ENCODE peak calls at places on chromosomes 1 and 21, in five cellular contexts. One of them, this sample, is unnamed.

GRCh38 chr21:24023936-24024335 is 1583.3 kb downstream of the MRPL39 start:
- DNase-seq in GM19239: no peak
- DNase-seq in amniotic stem cell: no peak
- DNase-seq in GM13977: no peak
- DNase-seq in fibroblast of pulmonary artery: no peak
- DNase-seq in this sample: no peak

GRCh38 chr1:74579425-74579824 is 67.0 kb upstream of the LRRC53 start:
- DNase-seq in amniotic stem cell: no peak
- DNase-seq in fibroblast of pulmonary artery: no peak
- DNase-seq in GM19239: peak; percentile 38
- DNase-seq in GM13977: peak; percentile 45
- DNase-seq in this sample: no peak

GRCh38 chr1:86447198-86447790 is 21.4 kb upstream of the CLCA1 start:
- DNase-seq in amniotic stem cell: no peak
- DNase-seq in GM13977: no peak
- DNase-seq in fibroblast of pulmonary artery: no peak
- DNase-seq in GM19239: no peak
- DNase-seq in this sample: no peak

GRCh38 chr1:42420911-42421585 is 34.8 kb downstream of the ZMYND12 start:
- DNase-seq in GM19239: no peak
- DNase-seq in amniotic stem cell: no peak
- DNase-seq in GM13977: no peak
- DNase-seq in fibroblast of pulmonary artery: peak; percentile 82
- DNase-seq in this sample: peak; percentile 87

GRCh38 chr1:48450505-48450904 is 21.5 kb downstream of the SPATA6 start:
- DNase-seq in GM19239: no peak
- DNase-seq in GM13977: no peak
- DNase-seq in fibroblast of pulmonary artery: peak; percentile 22
- DNase-seq in amniotic stem cell: no peak
- DNase-seq in this sample: no peak

GRCh38 chr1:11388617-11389016 is 90.3 kb upstream of the DISP3 start:
- DNase-seq in GM19239: no peak
- DNase-seq in GM13977: no peak
- DNase-seq in fibroblast of pulmonary artery: no peak
- DNase-seq in amniotic stem cell: no peak
- DNase-seq in this sample: no peak

GRCh38 chr1:244064621-244065020 is 13.5 kb downstream of the ZBTB18 start:
- DNase-seq in GM19239: no peak
- DNase-seq in GM13977: no peak
- DNase-seq in amniotic stem cell: no peak
- DNase-seq in fibroblast of pulmonary artery: no peak
- DNase-seq in this sample: no peak

GRCh38 chr1:119948342-119949214 is 52.3 kb upstream of the ADAM30 start:
- DNase-seq in amniotic stem cell: peak; percentile 41
- DNase-seq in GM19239: peak; percentile 22
- DNase-seq in fibroblast of pulmonary artery: peak; percentile 84
- DNase-seq in GM13977: peak; percentile 45
- DNase-seq in this sample: no peak

GRCh38 chr1:200428482-200429205 is 18.8 kb upstream of the ZNF281 start:
- DNase-seq in amniotic stem cell: no peak
- DNase-seq in GM19239: no peak
- DNase-seq in fibroblast of pulmonary artery: peak; percentile 76
- DNase-seq in GM13977: peak; percentile 30
- DNase-seq in this sample: no peak

GRCh38 chr1:204151562-204152309 is at the start of gene ETNK2:
- DNase-seq in GM13977: peak; percentile 71
- DNase-seq in fibroblast of pulmonary artery: peak; percentile 39
- DNase-seq in amniotic stem cell: no peak
- DNase-seq in GM19239: no peak
- DNase-seq in this sample: no peak

GRCh38 chr1:32871364-32872188 is 864 bp upstream of the FNDC5 start:
- DNase-seq in fibroblast of pulmonary artery: peak; percentile 2
- DNase-seq in amniotic stem cell: no peak
- DNase-seq in GM13977: peak; percentile 28
- DNase-seq in GM19239: no peak
- DNase-seq in this sample: no peak

GRCh38 chr1:158534496-158534895 is 19.7 kb downstream of the OR6Y1 start:
- DNase-seq in GM19239: no peak
- DNase-seq in fibroblast of pulmonary artery: no peak
- DNase-seq in amniotic stem cell: no peak
- DNase-seq in GM13977: no peak
- DNase-seq in this sample: no peak

GRCh38 chr1:32142446-32143301 is 34.8 kb downstream of the KPNA6 start:
- DNase-seq in GM19239: no peak
- DNase-seq in fibroblast of pulmonary artery: peak; percentile 85
- DNase-seq in GM13977: no peak
- DNase-seq in amniotic stem cell: peak; percentile 25
- DNase-seq in this sample: no peak

GRCh38 chr1:3563610-3564009 is 47.7 kb downstream of the MEGF6 start:
- DNase-seq in GM13977: no peak
- DNase-seq in amniotic stem cell: no peak
- DNase-seq in fibroblast of pulmonary artery: no peak
- DNase-seq in GM19239: no peak
- DNase-seq in this sample: no peak

GRCh38 chr1:9340864-9341263 is 48.2 kb downstream of the SPSB1 start:
- DNase-seq in GM13977: no peak
- DNase-seq in fibroblast of pulmonary artery: no peak
- DNase-seq in GM19239: no peak
- DNase-seq in amniotic stem cell: no peak
- DNase-seq in this sample: no peak

GRCh38 chr1:207810173-207810572 is 58.3 kb downstream of the CD46 start:
- DNase-seq in GM19239: no peak
- DNase-seq in fibroblast of pulmonary artery: peak; percentile 61
- DNase-seq in amniotic stem cell: no peak
- DNase-seq in GM13977: no peak
- DNase-seq in this sample: no peak

GRCh38 chr1:157146244-157146643 is 8.0 kb upstream of the ETV3 start:
- DNase-seq in GM13977: no peak
- DNase-seq in amniotic stem cell: no peak
- DNase-seq in fibroblast of pulmonary artery: no peak
- DNase-seq in GM19239: no peak
- DNase-seq in this sample: no peak

GRCh38 chr21:41774467-41775151 is 7.8 kb upstream of the RIPK4 start:
- DNase-seq in GM19239: no peak
- DNase-seq in GM13977: no peak
- DNase-seq in amniotic stem cell: no peak
- DNase-seq in fibroblast of pulmonary artery: no peak
- DNase-seq in this sample: no peak

GRCh38 chr1:244896550-244896949 is 32.2 kb upstream of the HNRNPU start:
- DNase-seq in amniotic stem cell: peak; percentile 62
- DNase-seq in fibroblast of pulmonary artery: peak; percentile 73
- DNase-seq in GM19239: no peak
- DNase-seq in GM13977: no peak
- DNase-seq in this sample: peak; percentile 33

GRCh38 chr1:47440052-47440848 is 2.4 kb downstream of the FOXD2 start:
- DNase-seq in GM19239: no peak
- DNase-seq in fibroblast of pulmonary artery: no peak
- DNase-seq in GM13977: no peak
- DNase-seq in amniotic stem cell: no peak
- DNase-seq in this sample: no peak

This sample was measured in AG04449.